ENCODE peak calls at places on chromosomes 7 and 10, in ten cellular contexts. One of them, this sample, is unnamed.

GRCh38 chr10:82162549-82163210 is 287.7 kb downstream of the NRG3 start:
- ATAC-seq in T-cell: no peak
- ATAC-seq in left cardiac atrium: no peak
- ATAC-seq in activated CD8-positive, alpha-beta T cell treated with anti-CD3 and anti-CD28 coated beads, Interleukin-2, amount 10 ng/mL, durations not matched to agents 7 days and 5 days: no peak
- ATAC-seq in naive thymus-derived CD8-positive, alpha-beta T cell: no peak
- ATAC-seq in HCT116: no peak
- ATAC-seq in stimulated activated naive CD8-positive, alpha-beta T cell treated with anti-CD3 and anti-CD28 coated beads, Interleukin-15, amount 100 ng/mL, for 72 hours: no peak
- ATAC-seq in activated naive CD4-positive, alpha-beta T cell treated with anti-CD3 and anti-CD28 coated beads, Interleukin-2, amount 50 U/mL, for 72 hours: no peak
- ATAC-seq in right cardiac atrium: no peak
- ATAC-seq in esophagus mucosa: no peak
- ATAC-seq in this sample: no peak

GRCh38 chr7:8418627-8419245 is 14.7 kb upstream of the NXPH1 start:
- ATAC-seq in T-cell: peak
- ATAC-seq in left cardiac atrium: no peak
- ATAC-seq in activated CD8-positive, alpha-beta T cell treated with anti-CD3 and anti-CD28 coated beads, Interleukin-2, amount 10 ng/mL, durations not matched to agents 7 days and 5 days: no peak
- ATAC-seq in naive thymus-derived CD8-positive, alpha-beta T cell: no peak
- ATAC-seq in HCT116: peak
- ATAC-seq in stimulated activated naive CD8-positive, alpha-beta T cell treated with anti-CD3 and anti-CD28 coated beads, Interleukin-15, amount 100 ng/mL, for 72 hours: peak
- ATAC-seq in activated naive CD4-positive, alpha-beta T cell treated with anti-CD3 and anti-CD28 coated beads, Interleukin-2, amount 50 U/mL, for 72 hours: peak
- ATAC-seq in right cardiac atrium: no peak
- ATAC-seq in esophagus mucosa: no peak
- ATAC-seq in this sample: no peak

GRCh38 chr10:131872837-131873375 is 27.9 kb upstream of the PPP2R2D start:
- ATAC-seq in T-cell: no peak
- ATAC-seq in left cardiac atrium: no peak
- ATAC-seq in activated CD8-positive, alpha-beta T cell treated with anti-CD3 and anti-CD28 coated beads, Interleukin-2, amount 10 ng/mL, durations not matched to agents 7 days and 5 days: no peak
- ATAC-seq in naive thymus-derived CD8-positive, alpha-beta T cell: no peak
- ATAC-seq in HCT116: no peak
- ATAC-seq in stimulated activated naive CD8-positive, alpha-beta T cell treated with anti-CD3 and anti-CD28 coated beads, Interleukin-15, amount 100 ng/mL, for 72 hours: no peak
- ATAC-seq in activated naive CD4-positive, alpha-beta T cell treated with anti-CD3 and anti-CD28 coated beads, Interleukin-2, amount 50 U/mL, for 72 hours: no peak
- ATAC-seq in right cardiac atrium: no peak
- ATAC-seq in esophagus mucosa: peak
- ATAC-seq in this sample: no peak

GRCh38 chr10:21614000-21614399 is 80.0 kb downstream of the MLLT10 start:
- ATAC-seq in T-cell: no peak
- ATAC-seq in left cardiac atrium: no peak
- ATAC-seq in activated CD8-positive, alpha-beta T cell treated with anti-CD3 and anti-CD28 coated beads, Interleukin-2, amount 10 ng/mL, durations not matched to agents 7 days and 5 days: no peak
- ATAC-seq in naive thymus-derived CD8-positive, alpha-beta T cell: no peak
- ATAC-seq in HCT116: no peak
- ATAC-seq in stimulated activated naive CD8-positive, alpha-beta T cell treated with anti-CD3 and anti-CD28 coated beads, Interleukin-15, amount 100 ng/mL, for 72 hours: no peak
- ATAC-seq in activated naive CD4-positive, alpha-beta T cell treated with anti-CD3 and anti-CD28 coated beads, Interleukin-2, amount 50 U/mL, for 72 hours: no peak
- ATAC-seq in right cardiac atrium: no peak
- ATAC-seq in esophagus mucosa: no peak
- ATAC-seq in this sample: no peak

GRCh38 chr7:94060772-94061171 is 56.6 kb upstream of the BET1 start:
- ATAC-seq in T-cell: no peak
- ATAC-seq in left cardiac atrium: no peak
- ATAC-seq in activated CD8-positive, alpha-beta T cell treated with anti-CD3 and anti-CD28 coated beads, Interleukin-2, amount 10 ng/mL, durations not matched to agents 7 days and 5 days: no peak
- ATAC-seq in naive thymus-derived CD8-positive, alpha-beta T cell: no peak
- ATAC-seq in HCT116: no peak
- ATAC-seq in stimulated activated naive CD8-positive, alpha-beta T cell treated with anti-CD3 and anti-CD28 coated beads, Interleukin-15, amount 100 ng/mL, for 72 hours: peak
- ATAC-seq in activated naive CD4-positive, alpha-beta T cell treated with anti-CD3 and anti-CD28 coated beads, Interleukin-2, amount 50 U/mL, for 72 hours: peak
- ATAC-seq in right cardiac atrium: no peak
- ATAC-seq in esophagus mucosa: no peak
- ATAC-seq in this sample: no peak

GRCh38 chr7:74615933-74616780 is 41.4 kb upstream of the GTF2I start:
- ATAC-seq in T-cell: no peak
- ATAC-seq in left cardiac atrium: no peak
- ATAC-seq in activated CD8-positive, alpha-beta T cell treated with anti-CD3 and anti-CD28 coated beads, Interleukin-2, amount 10 ng/mL, durations not matched to agents 7 days and 5 days: peak
- ATAC-seq in naive thymus-derived CD8-positive, alpha-beta T cell: no peak
- ATAC-seq in HCT116: peak
- ATAC-seq in stimulated activated naive CD8-positive, alpha-beta T cell treated with anti-CD3 and anti-CD28 coated beads, Interleukin-15, amount 100 ng/mL, for 72 hours: no peak
- ATAC-seq in activated naive CD4-positive, alpha-beta T cell treated with anti-CD3 and anti-CD28 coated beads, Interleukin-2, amount 50 U/mL, for 72 hours: peak
- ATAC-seq in right cardiac atrium: no peak
- ATAC-seq in esophagus mucosa: no peak
- ATAC-seq in this sample: no peak

GRCh38 chr7:150665075-150665794 is 20.3 kb upstream of the GIMAP2 start:
- ATAC-seq in T-cell: no peak
- ATAC-seq in left cardiac atrium: no peak
- ATAC-seq in activated CD8-positive, alpha-beta T cell treated with anti-CD3 and anti-CD28 coated beads, Interleukin-2, amount 10 ng/mL, durations not matched to agents 7 days and 5 days: no peak
- ATAC-seq in naive thymus-derived CD8-positive, alpha-beta T cell: peak
- ATAC-seq in HCT116: no peak
- ATAC-seq in stimulated activated naive CD8-positive, alpha-beta T cell treated with anti-CD3 and anti-CD28 coated beads, Interleukin-15, amount 100 ng/mL, for 72 hours: peak
- ATAC-seq in activated naive CD4-positive, alpha-beta T cell treated with anti-CD3 and anti-CD28 coated beads, Interleukin-2, amount 50 U/mL, for 72 hours: peak
- ATAC-seq in right cardiac atrium: no peak
- ATAC-seq in esophagus mucosa: no peak
- ATAC-seq in this sample: peak

GRCh38 chr10:49803988-49804387 is 41.9 kb upstream of the OGDHL start:
- ATAC-seq in T-cell: no peak
- ATAC-seq in left cardiac atrium: no peak
- ATAC-seq in activated CD8-positive, alpha-beta T cell treated with anti-CD3 and anti-CD28 coated beads, Interleukin-2, amount 10 ng/mL, durations not matched to agents 7 days and 5 days: no peak
- ATAC-seq in naive thymus-derived CD8-positive, alpha-beta T cell: no peak
- ATAC-seq in HCT116: no peak
- ATAC-seq in stimulated activated naive CD8-positive, alpha-beta T cell treated with anti-CD3 and anti-CD28 coated beads, Interleukin-15, amount 100 ng/mL, for 72 hours: no peak
- ATAC-seq in activated naive CD4-positive, alpha-beta T cell treated with anti-CD3 and anti-CD28 coated beads, Interleukin-2, amount 50 U/mL, for 72 hours: no peak
- ATAC-seq in right cardiac atrium: no peak
- ATAC-seq in esophagus mucosa: no peak
- ATAC-seq in this sample: no peak

GRCh38 chr10:3948843-3949242 is 163.8 kb upstream of the KLF6 start:
- ATAC-seq in T-cell: peak
- ATAC-seq in left cardiac atrium: peak
- ATAC-seq in activated CD8-positive, alpha-beta T cell treated with anti-CD3 and anti-CD28 coated beads, Interleukin-2, amount 10 ng/mL, durations not matched to agents 7 days and 5 days: peak
- ATAC-seq in naive thymus-derived CD8-positive, alpha-beta T cell: peak
- ATAC-seq in HCT116: no peak
- ATAC-seq in stimulated activated naive CD8-positive, alpha-beta T cell treated with anti-CD3 and anti-CD28 coated beads, Interleukin-15, amount 100 ng/mL, for 72 hours: peak
- ATAC-seq in activated naive CD4-positive, alpha-beta T cell treated with anti-CD3 and anti-CD28 coated beads, Interleukin-2, amount 50 U/mL, for 72 hours: peak
- ATAC-seq in right cardiac atrium: peak
- ATAC-seq in esophagus mucosa: peak
- ATAC-seq in this sample: peak

GRCh38 chr7:44193011-44193802 is 4.0 kb upstream of the GCK start:
- ATAC-seq in T-cell: no peak
- ATAC-seq in left cardiac atrium: no peak
- ATAC-seq in activated CD8-positive, alpha-beta T cell treated with anti-CD3 and anti-CD28 coated beads, Interleukin-2, amount 10 ng/mL, durations not matched to agents 7 days and 5 days: no peak
- ATAC-seq in naive thymus-derived CD8-positive, alpha-beta T cell: no peak
- ATAC-seq in HCT116: peak
- ATAC-seq in stimulated activated naive CD8-positive, alpha-beta T cell treated with anti-CD3 and anti-CD28 coated beads, Interleukin-15, amount 100 ng/mL, for 72 hours: peak
- ATAC-seq in activated naive CD4-positive, alpha-beta T cell treated with anti-CD3 and anti-CD28 coated beads, Interleukin-2, amount 50 U/mL, for 72 hours: peak
- ATAC-seq in right cardiac atrium: no peak
- ATAC-seq in esophagus mucosa: no peak
- ATAC-seq in this sample: no peak

GRCh38 chr10:96610817-96611216 is 24.0 kb upstream of the TM9SF3 start:
- ATAC-seq in T-cell: peak
- ATAC-seq in left cardiac atrium: no peak
- ATAC-seq in activated CD8-positive, alpha-beta T cell treated with anti-CD3 and anti-CD28 coated beads, Interleukin-2, amount 10 ng/mL, durations not matched to agents 7 days and 5 days: peak
- ATAC-seq in naive thymus-derived CD8-positive, alpha-beta T cell: no peak
- ATAC-seq in HCT116: no peak
- ATAC-seq in stimulated activated naive CD8-positive, alpha-beta T cell treated with anti-CD3 and anti-CD28 coated beads, Interleukin-15, amount 100 ng/mL, for 72 hours: peak
- ATAC-seq in activated naive CD4-positive, alpha-beta T cell treated with anti-CD3 and anti-CD28 coated beads, Interleukin-2, amount 50 U/mL, for 72 hours: no peak
- ATAC-seq in right cardiac atrium: no peak
- ATAC-seq in esophagus mucosa: no peak
- ATAC-seq in this sample: no peak

This sample was measured in activated CD4-positive, CD25-positive, alpha-beta regulatory T cell treated with anti-CD3 and anti-CD28 coated beads, Interleukin-2, amount 50 U/mL, for 24 hours.